ENCODE peak calls at places on chromosomes 16 and 17, in nine cellular contexts. A, C, H, F, U, M, E, D and O are unnamed samples.

GRCh38 chr17:16462070-16462864 is 29.7 kb downstream of the LRRC75A start:
- DNase-seq in A (no peak), C (no peak), H (no peak), F (no peak), U (no peak), M (no peak), E (no peak), D (no peak), O (no peak)

GRCh38 chr16:720990-721764 is at the start of gene ANTKMT:
- DNase-seq in A (peak; percentile 78), C (peak; percentile 72), H (peak; percentile 72), F (peak; percentile 68), U (peak; percentile 90), M (no peak), E (peak; percentile 75), D (peak; percentile 75), O (no peak)

GRCh38 chr17:79045830-79046500 is 22.0 kb downstream of the C1QTNF1 start:
- DNase-seq in A (peak; percentile 79), C (peak; percentile 71), H (peak; percentile 66), F (peak; percentile 65), U (peak; percentile 84), M (no peak), E (peak; percentile 73), D (peak; percentile 72), O (no peak)

GRCh38 chr17:50289268-50289667 is 15.0 kb downstream of the TMEM92 start:
- DNase-seq in A (peak; percentile 54), C (no peak), H (no peak), F (no peak), U (no peak), M (no peak), E (no peak), D (peak; percentile 63), O (no peak)

GRCh38 chr17:77127735-77128361 is 12.9 kb upstream of the SEC14L1 start:
- DNase-seq in A (no peak), C (peak; percentile 70), H (peak; percentile 70), F (peak; percentile 82), U (no peak), M (no peak), E (peak; percentile 50), D (no peak), O (no peak)

GRCh38 chr17:31511583-31511982 is 120.1 kb downstream of the RAB11FIP4 start:
- DNase-seq in A (no peak), C (no peak), H (no peak), F (no peak), U (no peak), M (no peak), E (no peak), D (no peak), O (no peak)

GRCh38 chr17:80125656-80126448 is 21.1 kb downstream of the EIF4A3 start:
- DNase-seq in A (no peak), C (no peak), H (no peak), F (no peak), U (peak; percentile 59), M (no peak), E (no peak), D (no peak), O (no peak)

GRCh38 chr16:12228607-12229499 is 252.3 kb downstream of the SNX29 start:
- DNase-seq in A (peak; percentile 27), C (peak; percentile 31), H (no peak), F (peak; percentile 33), U (peak; percentile 54), M (peak; percentile 20), E (no peak), D (peak; percentile 65), O (no peak)

GRCh38 chr17:64154321-64155089 is 24.6 kb upstream of the ERN1 start:
- DNase-seq in A (no peak), C (no peak), H (no peak), F (no peak), U (peak; percentile 36), M (no peak), E (no peak), D (no peak), O (no peak)

GRCh38 chr16:11138026-11138768 is 117.8 kb downstream of the SOCS1 start:
- DNase-seq in A (no peak), C (no peak), H (no peak), F (no peak), U (no peak), M (no peak), E (no peak), D (peak; percentile 33), O (no peak)

GRCh38 chr17:71824671-71825070 is 296.1 kb upstream of the SOX9 start:
- DNase-seq in A (no peak), C (no peak), H (no peak), F (no peak), U (no peak), M (no peak), E (no peak), D (no peak), O (no peak)

GRCh38 chr17:14775761-14776492 is 475.0 kb downstream of the HS3ST3B1 start:
- DNase-seq in A (no peak), C (no peak), H (no peak), F (no peak), U (peak; percentile 27), M (no peak), E (no peak), D (no peak), O (no peak)

GRCh38 chr17:40980594-40980993 is 3.5 kb downstream of the KRT40 start:
- DNase-seq in A (peak; percentile 28), C (no peak), H (no peak), F (no peak), U (peak; percentile 38), M (no peak), E (no peak), D (peak; percentile 33), O (no peak)

GRCh38 chr17:58352843-58353719 is 1.1 kb upstream of the SUPT4H1 start:
- DNase-seq in A (peak; percentile 39), C (no peak), H (peak; percentile 19), F (peak; percentile 28), U (peak; percentile 69), M (no peak), E (no peak), D (peak; percentile 80), O (no peak)

GRCh38 chr16:76278976-76279375 is 1.8 kb downstream of the CNTNAP4 start:
- DNase-seq in A (no peak), C (no peak), H (no peak), F (no peak), U (peak; percentile 9), M (no peak), E (no peak), D (peak; percentile 52), O (no peak)

GRCh38 chr17:34412965-34413441 is 50.0 kb upstream of the CCL1 start:
- DNase-seq in A (no peak), C (no peak), H (no peak), F (no peak), U (no peak), M (no peak), E (no peak), D (no peak), O (no peak)

GRCh38 chr17:28189667-28190066 is 129.3 kb upstream of the TMEM97 start:
- DNase-seq in A (no peak), C (no peak), H (no peak), F (no peak), U (no peak), M (no peak), E (no peak), D (no peak), O (no peak)

GRCh38 chr17:58337126-58337599 is 8.6 kb upstream of the TSPOAP1 start:
- DNase-seq in A (no peak), C (no peak), H (peak; percentile 45), F (peak; percentile 69), U (no peak), M (no peak), E (no peak), D (no peak), O (no peak)

GRCh38 chr16:56241596-56241995 is 50.3 kb downstream of the GNAO1 start:
- DNase-seq in A (no peak), C (no peak), H (no peak), F (no peak), U (peak; percentile 70), M (no peak), E (no peak), D (peak; percentile 34), O (no peak)

GRCh38 chr16:68356249-68356918 is 45.6 kb downstream of the PRMT7 start:
- DNase-seq in A (no peak), C (peak; percentile 44), H (peak; percentile 72), F (peak; percentile 84), U (no peak), M (no peak), E (no peak), D (peak; percentile 19), O (no peak)

GRCh38 chr17:72270530-72270929 is 149.7 kb downstream of the SOX9 start:
- DNase-seq in A (no peak), C (peak; percentile 32), H (no peak), F (no peak), U (no peak), M (no peak), E (peak; percentile 48), D (peak; percentile 1), O (no peak)

GRCh38 chr17:50831430-50832064 is 3.8 kb upstream of the WFIKKN2 start:
- DNase-seq in A (no peak), C (no peak), H (no peak), F (no peak), U (no peak), M (no peak), E (no peak), D (no peak), O (no peak)

GRCh38 chr17:79803997-79804855 is 7.3 kb upstream of the CBX8 start:
- DNase-seq in A (no peak), C (no peak), H (peak; percentile 80), F (peak; percentile 45), U (no peak), M (no peak), E (no peak), D (no peak), O (no peak)

GRCh38 chr16:29820271-29820701 is at the start of gene MVP:
- DNase-seq in A (peak; percentile 73), C (peak; percentile 75), H (peak; percentile 61), F (peak; percentile 68), U (peak; percentile 82), M (no peak), E (peak; percentile 77), D (peak; percentile 72), O (no peak)

GRCh38 chr17:42387663-42388380 is 420 bp downstream of the STAT3 start:
- DNase-seq in A (peak; percentile 49), C (peak; percentile 23), H (peak; percentile 45), F (peak; percentile 36), U (peak; percentile 40), M (no peak), E (peak; percentile 59), D (peak; percentile 41), O (no peak)